ENCODE peak calls at places on chromosomes 6 and 20, in nine cellular contexts. Q is nucleus accumbens; S is heart left ventricle; F is stimulated activated CD4-positive, alpha-beta T cell treated with anti-CD3 and anti-CD28 coated beads, Interleukin-4, amount 100 ng/mL, for 24 hours; B is astrocyte of the hippocampus; G is T follicular helper cell; V is HCT116; P is RWPE2; W is NCI-H345. H is an unnamed sample.

GRCh38 chr20:47452736-47453161 is 48.9 kb upstream of the NCOA3 start:
- DNase-seq in F (no peak), W (no peak), V (no peak), S (no peak), B (no peak), P (no peak), G (no peak), Q (no peak), H (no peak)

GRCh38 chr20:33482581-33482980 is 7.3 kb upstream of the CBFA2T2 start:
- DNase-seq in W (no peak), S (no peak), P (no peak), B (no peak), V (no peak), Q (no peak), G (no peak), F (no peak), H (no peak)

GRCh38 chr6:143802833-143803565 is 40.1 kb upstream of the LTV1 start:
- DNase-seq in F (no peak), G (no peak), B (no peak), S (no peak), W (no peak), Q (no peak), P (no peak), V (no peak), H (no peak)

GRCh38 chr6:63236398-63236817 is 25.1 kb downstream of the FKBP1C start:
- DNase-seq in W (no peak), P (no peak), F (no peak), G (no peak), B (no peak), Q (no peak), S (no peak), V (no peak), H (no peak)

GRCh38 chr20:48709744-48710143 is 118.1 kb downstream of the PREX1 start:
- DNase-seq in P (no peak), W (no peak), S (no peak), G (no peak), V (no peak), B (no peak), Q (no peak), F (no peak), H (no peak)

GRCh38 chr20:63693975-63694595 is 2.4 kb upstream of the TNFRSF6B start:
- DNase-seq in F (no peak), S (no peak), G (no peak), B (no peak), P (peak), W (no peak), Q (no peak), V (no peak), H (no peak)

GRCh38 chr6:152186840-152187239 is 379.4 kb downstream of the ESR1 start:
- DNase-seq in G (no peak), V (no peak), F (no peak), B (no peak), S (no peak), P (no peak), Q (no peak), W (no peak), H (no peak)

GRCh38 chr6:100344761-100345160 is 120.0 kb downstream of the SIM1 start:
- DNase-seq in W (no peak), Q (no peak), S (no peak), P (no peak), F (no peak), B (peak), G (no peak), V (no peak), H (no peak)

GRCh38 chr6:126077810-126078791 is 91.8 kb downstream of the TRMT11 start:
- DNase-seq in B (no peak), F (no peak), P (no peak), W (no peak), V (no peak), S (no peak), Q (no peak), G (no peak), H (peak)

GRCh38 chr6:164554700-164555479 is 754.5 kb downstream of the C6orf118 start:
- DNase-seq in B (no peak), P (no peak), G (no peak), W (no peak), Q (peak), V (no peak), F (no peak), S (peak), H (no peak)

GRCh38 chr6:150036081-150036480 is 10.7 kb upstream of the RAET1L start:
- DNase-seq in S (no peak), P (no peak), V (no peak), F (no peak), Q (no peak), G (no peak), B (no peak), W (no peak), H (no peak)

GRCh38 chr6:165325609-165326008 is 16.2 kb upstream of the C6orf118 start:
- DNase-seq in W (no peak), V (no peak), S (no peak), F (no peak), P (no peak), Q (peak), B (no peak), G (no peak), H (no peak)

GRCh38 chr20:14935285-14935684 is 597.9 kb upstream of the FLRT3 start:
- DNase-seq in G (no peak), P (no peak), Q (no peak), V (no peak), F (no peak), S (no peak), B (no peak), W (no peak), H (no peak)

GRCh38 chr6:53496797-53497196 is 48.1 kb downstream of the GCLC start:
- DNase-seq in V (no peak), G (no peak), P (no peak), Q (no peak), W (no peak), S (no peak), F (no peak), B (peak), H (no peak)

GRCh38 chr6:89563866-89564265 is 74.7 kb downstream of the LYRM2 start:
- DNase-seq in Q (no peak), F (no peak), P (no peak), V (no peak), W (no peak), G (no peak), S (no peak), B (no peak), H (no peak)

GRCh38 chr20:42204261-42204660 is 586.1 kb upstream of the CHD6 start:
- DNase-seq in F (no peak), W (no peak), B (peak), P (no peak), G (no peak), S (no peak), V (no peak), Q (peak), H (peak)

GRCh38 chr6:96391776-96392175 is 129.8 kb upstream of the UFL1 start:
- DNase-seq in G (no peak), W (peak), V (no peak), Q (peak), P (no peak), F (no peak), S (no peak), B (peak), H (peak)

GRCh38 chr6:137702791-137703424 is 164.2 kb upstream of the TNFAIP3 start:
- DNase-seq in V (no peak), G (no peak), F (no peak), S (no peak), W (no peak), Q (no peak), B (no peak), P (no peak), H (no peak)

GRCh38 chr6:37696841-37697735 is 595 bp downstream of the MDGA1 start:
- DNase-seq in Q (no peak), S (no peak), V (no peak), P (no peak), B (peak), W (peak), F (peak), G (peak), H (no peak)

GRCh38 chr6:148535976-148536375 is 193.3 kb downstream of the SASH1 start:
- DNase-seq in P (no peak), Q (no peak), V (no peak), B (peak), G (no peak), F (no peak), W (no peak), S (no peak), H (no peak)

GRCh38 chr6:26194329-26194701 is 107.1 kb downstream of the HFE start:
- DNase-seq in W (no peak), F (no peak), Q (no peak), B (no peak), S (no peak), P (no peak), V (no peak), G (no peak), H (no peak)

H was measured in body of pancreas.